ENCODE peak calls at places on chromosomes 4 and X, in four cellular contexts. N is K562, L is GM12891, Q is HL-60. G is an unnamed sample.

GRCh38 chr4:141425124-141425523 is 204.4 kb downstream of the ZNF330 start:
- DNase-seq in Q (no peak), N (no peak), L (no peak), G (no peak)

GRCh38 chrX:40130207-40130606 is 32.4 kb upstream of the BCOR start:
- DNase-seq in L (no peak), Q (no peak), N (no peak), G (no peak)

GRCh38 chr4:74682567-74683359 is 111.6 kb downstream of the BTC start:
- DNase-seq in L (no peak), Q (no peak), N (peak), G (no peak)

GRCh38 chrX:20001615-20002014 is 10.8 kb upstream of the BCLAF3 start:
- DNase-seq in N (no peak), L (no peak), Q (no peak), G (no peak)

GRCh38 chr4:57119054-57119651 is 9.0 kb upstream of the IGFBP7 start:
- DNase-seq in L (no peak), N (no peak), Q (no peak), G (no peak)

GRCh38 chr4:164482788-164483187 is 271.1 kb upstream of the SMIM31 start:
- DNase-seq in N (no peak), L (no peak), Q (no peak), G (no peak)

GRCh38 chr4:15913631-15913970 is 24.9 kb downstream of the FGFBP1 start:
- DNase-seq in L (no peak), Q (no peak), N (no peak), G (no peak)

GRCh38 chrX:69388526-69388925 is 115.6 kb upstream of the NALF2 start:
- DNase-seq in L (no peak), N (no peak), Q (no peak), G (no peak)

GRCh38 chr4:187604984-187605383 is 390.6 kb upstream of the ZFP42 start:
- DNase-seq in Q (no peak), L (no peak), N (no peak), G (no peak)

GRCh38 chrX:38754102-38754790 is 47.0 kb upstream of the MID1IP1 start:
- DNase-seq in N (peak), L (no peak), Q (peak), G (peak)

GRCh38 chrX:50617183-50617582 is 146.6 kb upstream of the DGKK start:
- DNase-seq in L (no peak), Q (no peak), N (no peak), G (no peak)

GRCh38 chr4:177427097-177427665 is 15.1 kb downstream of the AGA start:
- DNase-seq in L (no peak), N (no peak), Q (no peak), G (no peak)
- TF ChIP-seq SPI1 in L (no peak), N (no peak), Q (no peak), G (no peak)

GRCh38 chrX:13464599-13465275 is 104.7 kb upstream of the EGFL6 start:
- DNase-seq in N (no peak), Q (no peak), L (no peak), G (no peak)
- TF ChIP-seq SPI1 in N (no peak), Q (no peak), L (no peak), G (no peak)

DNA sequence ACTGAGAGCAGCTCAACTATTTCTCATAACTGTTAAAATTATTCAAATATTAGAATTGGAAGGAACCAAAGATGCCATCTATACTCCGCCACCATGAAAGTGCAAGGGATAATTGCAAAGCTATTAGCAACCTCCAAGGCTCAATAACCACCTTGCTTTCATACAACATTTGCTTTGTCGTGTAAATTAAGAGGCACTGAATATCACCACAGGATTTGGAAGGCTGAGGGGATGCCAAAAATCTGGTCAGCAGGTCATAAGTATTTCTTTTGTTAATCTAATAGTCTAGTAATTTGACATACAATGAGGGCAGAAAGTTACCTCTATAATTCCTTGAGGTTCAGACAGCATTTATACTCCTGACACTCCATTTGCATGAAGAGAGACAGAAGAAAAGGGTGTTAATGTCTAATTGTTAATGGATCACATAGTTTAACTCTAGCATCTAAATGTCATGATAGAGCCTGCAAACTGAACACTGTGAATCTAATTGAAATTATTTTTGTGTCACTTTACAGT is 200.9 kb upstream of the DIAPH2 start:
- DNase-seq in N (no peak), L (no peak), Q (no peak), G (no peak)
- TF ChIP-seq SPI1 in N (no peak), L (no peak), Q (no peak), G (no peak)

DNA sequence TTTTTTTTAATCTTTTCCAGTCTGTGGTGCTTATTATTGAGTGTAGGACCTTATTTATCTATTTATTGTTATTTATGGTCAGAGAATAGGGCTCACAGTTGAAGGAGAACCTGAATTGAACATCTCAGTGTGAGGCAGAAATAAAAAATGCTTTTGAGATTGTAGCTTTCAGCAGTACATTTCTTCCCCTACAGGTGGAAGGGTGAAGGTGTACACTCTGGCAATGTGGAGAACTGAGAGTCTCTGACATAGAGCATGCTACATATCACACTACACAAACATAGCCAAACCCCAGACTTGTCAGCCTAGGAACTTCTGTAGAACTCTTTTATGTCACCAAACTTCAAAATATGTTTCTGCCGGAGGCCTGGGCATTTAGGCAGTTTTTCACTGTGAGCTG is 140.2 kb downstream of the STIM2 start:
- DNase-seq in Q (no peak), L (no peak), N (no peak), G (no peak)
- TF ChIP-seq SPI1 in Q (no peak), L (no peak), N (no peak), G (no peak)

GRCh38 chr4:8506006-8506372 is 65.4 kb downstream of the TRMT44 start:
- DNase-seq in Q (no peak), L (no peak), N (no peak), G (no peak)

GRCh38 chr4:8505229-8505628 is 64.7 kb downstream of the TRMT44 start:
- DNase-seq in Q (no peak), L (no peak), N (no peak), G (no peak)

GRCh38 chr4:8502836-8503585 is 62.4 kb downstream of the TRMT44 start:
- DNase-seq in N (no peak), L (no peak), Q (no peak), G (no peak)

GRCh38 chr4:8503801-8504200 is 63.2 kb downstream of the TRMT44 start:
- DNase-seq in L (no peak), N (no peak), Q (no peak), G (no peak)

GRCh38 chr4:8504279-8505007 is 63.9 kb downstream of the TRMT44 start:
- DNase-seq in Q (no peak), N (no peak), L (no peak), G (no peak)
- TF ChIP-seq SPI1 in Q (no peak), N (no peak), L (no peak), G (no peak)

GRCh38 chr4:160091631-160092030 is 988.8 kb downstream of the RAPGEF2 start:
- DNase-seq in N (no peak), L (no peak), Q (no peak), G (no peak)
- TF ChIP-seq SPI1 in N (no peak), L (no peak), Q (no peak), G (no peak)

GRCh38 chr4:40055873-40056721 is 553 bp upstream of the N4BP2 start:
- DNase-seq in Q (peak), L (peak), N (peak), G (no peak)
- TF ChIP-seq SPI1 in Q (no peak), L (no peak), N (no peak), G (no peak)